ENCODE peak calls at places on chromosomes 2 and 18, in eight cellular contexts. M, V, K, J, Z, I, O and L are unnamed samples.

GRCh38 chr18:8389391-8390340 is 219.6 kb upstream of the RAB12 start:
- DNase-seq in M (peak), V (peak), K (peak), J (peak), Z (peak), I (peak), O (peak), L (peak)

GRCh38 chr2:231385429-231385828 is 10.1 kb upstream of the B3GNT7 start:
- DNase-seq in M (no peak), V (no peak), K (no peak), J (no peak), Z (no peak), I (no peak), O (no peak), L (no peak)

GRCh38 chr2:219998714-219999227 is 371.3 kb downstream of the SLC4A3 start:
- DNase-seq in M (no peak), V (no peak), K (no peak), J (no peak), Z (no peak), I (no peak), O (no peak), L (no peak)

GRCh38 chr2:95050385-95051300 is 25.1 kb downstream of the MAL start:
- DNase-seq in M (no peak), V (no peak), K (no peak), J (peak), Z (no peak), I (no peak), O (peak), L (no peak)

GRCh38 chr18:56992777-56993176 is 154.1 kb upstream of the BOD1L2 start:
- DNase-seq in M (no peak), V (no peak), K (no peak), J (peak), Z (no peak), I (no peak), O (no peak), L (no peak)

GRCh38 chr18:59923539-59924196 is 23.9 kb downstream of the PMAIP1 start:
- DNase-seq in M (no peak), V (no peak), K (no peak), J (no peak), Z (no peak), I (no peak), O (no peak), L (no peak)

GRCh38 chr2:235765181-235765820 is 271.5 kb downstream of the AGAP1 start:
- DNase-seq in M (peak), V (peak), K (no peak), J (peak), Z (no peak), I (no peak), O (peak), L (peak)

GRCh38 chr2:20145497-20146193 is 79.3 kb downstream of the SDC1 start:
- DNase-seq in M (no peak), V (no peak), K (no peak), J (no peak), Z (no peak), I (no peak), O (no peak), L (no peak)

GRCh38 chr2:10981941-10982381 is 70.2 kb downstream of the KCNF1 start:
- DNase-seq in M (no peak), V (no peak), K (peak), J (no peak), Z (peak), I (no peak), O (no peak), L (no peak)

GRCh38 chr18:51278045-51278649 is 80.7 kb upstream of the MEX3C start:
- DNase-seq in M (peak), V (peak), K (no peak), J (no peak), Z (no peak), I (peak), O (no peak), L (peak)

GRCh38 chr2:33437297-33437696 is 39.2 kb upstream of the RASGRP3 start:
- DNase-seq in M (no peak), V (no peak), K (no peak), J (peak), Z (no peak), I (no peak), O (no peak), L (peak)

GRCh38 chr18:65214456-65214855 is 536.4 kb upstream of the CDH7 start:
- DNase-seq in M (no peak), V (no peak), K (no peak), J (no peak), Z (no peak), I (no peak), O (no peak), L (no peak)

GRCh38 chr2:231523451-231524266 is 6.6 kb downstream of the NMUR1 start:
- DNase-seq in M (no peak), V (no peak), K (no peak), J (no peak), Z (no peak), I (no peak), O (peak), L (no peak)

GRCh38 chr2:96881349-96882195 is 11.7 kb upstream of the SEMA4C start:
- DNase-seq in M (no peak), V (no peak), K (no peak), J (no peak), Z (no peak), I (no peak), O (no peak), L (no peak)

GRCh38 chr18:56326386-56327072 is 311.9 kb downstream of the TXNL1 start:
- DNase-seq in M (no peak), V (no peak), K (no peak), J (no peak), Z (no peak), I (no peak), O (no peak), L (no peak)

GRCh38 chr18:8844721-8845148 is 139.4 kb downstream of the MTCL1 start:
- DNase-seq in M (no peak), V (no peak), K (no peak), J (peak), Z (no peak), I (peak), O (no peak), L (no peak)

GRCh38 chr2:127448526-127448925 is 30.3 kb downstream of the PROC start:
- DNase-seq in M (no peak), V (no peak), K (no peak), J (peak), Z (no peak), I (no peak), O (no peak), L (peak)

GRCh38 chr2:126645211-126645618 is 10.7 kb upstream of the GYPC start:
- DNase-seq in M (no peak), V (no peak), K (no peak), J (no peak), Z (no peak), I (no peak), O (no peak), L (no peak)

GRCh38 chr2:159045545-159046454 is 77.4 kb downstream of the TANC1 start:
- DNase-seq in M (no peak), V (no peak), K (no peak), J (no peak), Z (no peak), I (no peak), O (no peak), L (peak)

GRCh38 chr2:19216676-19217075 is 141.7 kb downstream of the OSR1 start:
- DNase-seq in M (no peak), V (no peak), K (no peak), J (no peak), Z (no peak), I (no peak), O (no peak), L (no peak)

GRCh38 chr18:55158570-55158969 is 199.3 kb upstream of the CCDC68 start:
- DNase-seq in M (no peak), V (no peak), K (no peak), J (no peak), Z (no peak), I (no peak), O (no peak), L (no peak)

GRCh38 chr2:201931955-201932354 is 101.7 kb upstream of the FZD7 start:
- DNase-seq in M (no peak), V (no peak), K (no peak), J (no peak), Z (no peak), I (no peak), O (no peak), L (peak)

GRCh38 chr2:227415538-227416424 is 28.0 kb upstream of the SCYGR1 start:
- DNase-seq in M (no peak), V (peak), K (peak), J (peak), Z (peak), I (peak), O (peak), L (peak)

GRCh38 chr2:30486655-30487054 is 39.6 kb downstream of the LCLAT1 start:
- DNase-seq in M (no peak), V (no peak), K (no peak), J (no peak), Z (no peak), I (no peak), O (no peak), L (no peak)

GRCh38 chr2:56754066-56754615 is 570.4 kb downstream of the CCDC85A start:
- DNase-seq in M (no peak), V (no peak), K (peak), J (no peak), Z (peak), I (peak), O (no peak), L (no peak)

GRCh38 chr2:64919261-64919660 is 69.9 kb upstream of the SLC1A4 start:
- DNase-seq in M (no peak), V (no peak), K (no peak), J (no peak), Z (no peak), I (no peak), O (no peak), L (no peak)

GRCh38 chr18:31203086-31203793 is 40.6 kb upstream of the DSC1 start:
- DNase-seq in M (no peak), V (no peak), K (no peak), J (no peak), Z (peak), I (peak), O (no peak), L (no peak)

GRCh38 chr2:81706856-81707255 is 1402.3 kb upstream of the LRRTM1 start:
- DNase-seq in M (no peak), V (no peak), K (no peak), J (no peak), Z (no peak), I (no peak), O (no peak), L (no peak)

GRCh38 chr2:20622296-20622686 is 28.6 kb downstream of the HS1BP3 start:
- DNase-seq in M (no peak), V (no peak), K (peak), J (no peak), Z (peak), I (no peak), O (no peak), L (no peak)

GRCh38 chr2:157440404-157441071 is 3.4 kb downstream of the CYTIP start:
- DNase-seq in M (no peak), V (no peak), K (no peak), J (no peak), Z (no peak), I (peak), O (no peak), L (no peak)

GRCh38 chr2:151030663-151031230 is 230.9 kb downstream of the RBM43 start:
- DNase-seq in M (no peak), V (no peak), K (no peak), J (no peak), Z (no peak), I (no peak), O (no peak), L (no peak)
- TF ChIP-seq CTCF in M (peak), V (peak), K (no peak), J (no peak), Z (no peak), I (no peak), O (no peak), L (peak)

GRCh38 chr2:174594451-174594850 is 3.2 kb downstream of the WIPF1 start:
- DNase-seq in M (no peak), V (no peak), K (no peak), J (no peak), Z (no peak), I (no peak), O (no peak), L (no peak)
- H3K4me3 ChIP-seq in M (no peak), V (no peak), K (peak), J (no peak), Z (no peak), I (no peak), O (no peak), L (no peak)

DNA sequence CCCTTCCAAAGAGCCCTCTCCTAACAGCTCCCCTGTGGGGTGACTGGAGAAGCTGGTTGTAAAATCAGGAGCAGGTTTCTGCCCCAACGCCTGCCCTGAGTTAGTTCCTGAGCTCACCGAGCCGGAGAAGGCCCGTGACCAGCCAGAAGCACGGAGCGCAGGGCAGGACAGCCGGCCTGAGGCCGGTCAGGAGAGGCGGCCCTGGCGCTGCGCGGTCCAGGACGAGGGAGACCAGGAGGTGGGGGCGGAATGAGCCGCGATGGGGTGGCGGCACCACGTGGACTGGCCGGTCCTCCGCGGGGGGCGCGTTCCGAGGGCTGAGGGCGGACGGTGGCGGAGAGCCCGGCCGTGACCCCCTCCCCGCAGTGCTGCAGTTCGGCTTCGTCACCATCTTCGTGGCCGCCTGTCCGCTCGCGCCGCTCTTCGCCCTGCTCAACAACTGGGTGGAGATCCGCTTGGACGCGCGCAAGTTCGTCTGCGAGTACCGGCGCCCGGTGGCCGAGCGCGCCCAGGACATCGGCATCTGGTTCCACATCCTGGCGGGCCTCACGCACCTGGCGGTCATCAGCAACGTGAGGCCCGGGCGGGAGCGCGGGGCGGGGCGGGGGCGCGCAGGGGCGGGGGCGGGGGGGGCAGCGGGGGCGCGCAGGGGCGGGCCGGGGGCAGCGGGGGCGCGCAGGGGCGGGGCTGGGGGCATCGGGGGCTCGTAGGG is 29.0 kb downstream of the ANO7 start:
- DNase-seq in M (peak), V (peak), K (peak), J (peak), Z (peak), I (peak), O (peak), L (peak)
- TF ChIP-seq CTCF in M (peak), V (no peak), K (no peak), J (no peak), Z (peak), I (peak), O (no peak), L (peak)

GRCh38 chr2:168436840-168437239 is 19.2 kb upstream of the CERS6 start:
- DNase-seq in M (no peak), V (no peak), K (no peak), J (no peak), Z (no peak), I (no peak), O (no peak), L (no peak)
- H3K4me3 ChIP-seq in M (no peak), V (no peak), K (no peak), J (no peak), Z (no peak), I (no peak), O (no peak), L (no peak)

DNA sequence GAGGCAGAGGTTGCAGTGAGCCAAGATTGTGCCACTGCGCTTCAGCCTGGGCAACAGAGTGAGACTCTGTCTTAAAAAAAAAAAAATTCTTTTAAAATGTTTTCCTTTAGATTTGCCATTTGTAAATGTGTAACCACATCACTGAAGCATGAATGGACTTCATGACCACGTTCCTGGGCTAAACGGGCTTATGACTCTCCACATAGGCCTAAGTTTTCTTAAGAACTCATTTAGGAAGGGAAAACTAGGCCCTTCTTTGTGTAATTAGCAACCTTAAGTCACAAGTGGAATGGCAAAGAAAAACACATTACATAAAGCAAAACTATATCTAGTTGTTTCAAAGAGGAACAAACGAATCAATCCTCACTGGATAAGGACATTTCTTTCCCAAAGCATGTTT is 99.5 kb downstream of the MEIS1 start:
- DNase-seq in M (no peak), V (no peak), K (no peak), J (no peak), Z (no peak), I (no peak), O (no peak), L (no peak)
- TF ChIP-seq CTCF in M (no peak), V (no peak), K (no peak), J (no peak), Z (no peak), I (no peak), O (no peak), L (no peak)

GRCh38 chr2:152395132-152396024 is 60.4 kb downstream of the FMNL2 start:
- DNase-seq in M (no peak), V (no peak), K (no peak), J (no peak), Z (no peak), I (peak), O (no peak), L (peak)

GRCh38 chr2:152399003-152399402 is 64.0 kb downstream of the FMNL2 start:
- DNase-seq in M (no peak), V (no peak), K (no peak), J (no peak), Z (no peak), I (no peak), O (no peak), L (no peak)

GRCh38 chr2:152396763-152397162 is 61.8 kb downstream of the FMNL2 start:
- DNase-seq in M (no peak), V (no peak), K (no peak), J (no peak), Z (no peak), I (no peak), O (no peak), L (no peak)

GRCh38 chr2:152393377-152393776 is 58.4 kb downstream of the FMNL2 start:
- DNase-seq in M (no peak), V (no peak), K (no peak), J (no peak), Z (no peak), I (no peak), O (no peak), L (no peak)

GRCh38 chr2:152396051-152396511 is 61.1 kb downstream of the FMNL2 start:
- DNase-seq in M (no peak), V (no peak), K (no peak), J (no peak), Z (no peak), I (no peak), O (no peak), L (no peak)
- H3K4me3 ChIP-seq in M (no peak), V (no peak), K (peak), J (peak), Z (peak), I (no peak), O (no peak), L (no peak)

GRCh38 chr18:46856975-46857374 is 60.3 kb downstream of the PIAS2 start:
- DNase-seq in M (no peak), V (no peak), K (no peak), J (peak), Z (no peak), I (no peak), O (no peak), L (no peak)
- TF ChIP-seq CTCF in M (no peak), V (no peak), K (no peak), J (no peak), Z (no peak), I (no peak), O (no peak), L (no peak)

GRCh38 chr2:187511356-187512315 is 42.6 kb downstream of the TFPI start:
- DNase-seq in M (no peak), V (no peak), K (no peak), J (no peak), Z (no peak), I (no peak), O (no peak), L (no peak)
- H3K4me3 ChIP-seq in M (no peak), V (no peak), K (no peak), J (no peak), Z (no peak), I (no peak), O (no peak), L (no peak)

GRCh38 chr2:15797231-15797945 is 143.0 kb upstream of the MYCN start:
- DNase-seq in M (no peak), V (no peak), K (no peak), J (no peak), Z (no peak), I (no peak), O (no peak), L (no peak)
- TF ChIP-seq CTCF in M (no peak), V (peak), K (no peak), J (no peak), Z (no peak), I (no peak), O (no peak), L (no peak)